ENCODE peak calls at places on chromosome 21, in five cellular contexts. K is fibroblast of lung; W is psoas muscle; G is CD8-positive, alpha-beta T cell; U is thoracic aorta. X is an unnamed sample.

GRCh38 chr21:15064576-15065380 is at the start of gene NRIP1:
- DNase-seq in K (peak; percentile 93), W (peak; percentile 92), G (peak; percentile 74), U (peak; percentile 50), X (peak; percentile 86)

GRCh38 chr21:23951251-23951650 is 1656.0 kb downstream of the MRPL39 start:
- DNase-seq in K (peak; percentile 59), W (no peak), G (no peak), U (no peak), X (no peak)

GRCh38 chr21:44568667-44569556 is 4.6 kb upstream of the KRTAP10-4 start:
- DNase-seq in K (no peak), W (no peak), G (no peak), U (no peak), X (no peak)

GRCh38 chr21:14968029-14968428 is 96.8 kb downstream of the NRIP1 start:
- DNase-seq in K (peak; percentile 73), W (no peak), G (no peak), U (no peak), X (no peak)

GRCh38 chr21:40615503-40616376 is 231.2 kb downstream of the DSCAM start:
- DNase-seq in K (peak; percentile 62), W (no peak), G (no peak), U (no peak), X (no peak)

GRCh38 chr21:20971296-20971921 is 26.8 kb upstream of the NCAM2 start:
- DNase-seq in K (peak; percentile 56), W (no peak), G (no peak), U (no peak), X (no peak)

GRCh38 chr21:33828083-33828482 is 87.5 kb downstream of the ATP5PO start:
- DNase-seq in K (no peak), W (no peak), G (no peak), U (no peak), X (no peak)

GRCh38 chr21:17688912-17689874 is 76.5 kb upstream of the BTG3 start:
- DNase-seq in K (peak; percentile 67), W (peak; percentile 10), G (peak; percentile 30), U (no peak), X (no peak)

GRCh38 chr21:44312716-44313115 is 12.9 kb downstream of the PFKL start:
- DNase-seq in K (no peak), W (no peak), G (no peak), U (no peak), X (no peak)

GRCh38 chr21:17501107-17502006 is 11.5 kb upstream of the CXADR start:
- DNase-seq in K (no peak), W (no peak), G (no peak), U (no peak), X (no peak)

GRCh38 chr21:23308741-23309140 is 2298.5 kb downstream of the MRPL39 start:
- DNase-seq in K (no peak), W (no peak), G (no peak), U (no peak), X (no peak)

GRCh38 chr21:28402616-28402989 is 590.1 kb downstream of the LTN1 start:
- DNase-seq in K (no peak), W (no peak), G (no peak), U (no peak), X (no peak)

GRCh38 chr21:44931501-44932365 is 8.1 kb upstream of the SLX9 start:
- DNase-seq in K (no peak), W (peak; percentile 17), G (no peak), U (no peak), X (no peak)

GRCh38 chr21:44941567-44941966 is 1.7 kb downstream of the SLX9 start:
- DNase-seq in K (no peak), W (no peak), G (no peak), U (no peak), X (peak; percentile 61)

GRCh38 chr21:46552274-46552673 is 52.6 kb downstream of the S100B start:
- DNase-seq in K (no peak), W (no peak), G (no peak), U (no peak), X (no peak)

GRCh38 chr21:33801424-33802405 is 113.9 kb downstream of the ATP5PO start:
- DNase-seq in K (peak; percentile 63), W (no peak), G (no peak), U (no peak), X (no peak)

GRCh38 chr21:27024316-27024715 is 57.4 kb upstream of the ADAMTS5 start:
- DNase-seq in K (peak; percentile 55), W (no peak), G (no peak), U (no peak), X (no peak)

DNA sequence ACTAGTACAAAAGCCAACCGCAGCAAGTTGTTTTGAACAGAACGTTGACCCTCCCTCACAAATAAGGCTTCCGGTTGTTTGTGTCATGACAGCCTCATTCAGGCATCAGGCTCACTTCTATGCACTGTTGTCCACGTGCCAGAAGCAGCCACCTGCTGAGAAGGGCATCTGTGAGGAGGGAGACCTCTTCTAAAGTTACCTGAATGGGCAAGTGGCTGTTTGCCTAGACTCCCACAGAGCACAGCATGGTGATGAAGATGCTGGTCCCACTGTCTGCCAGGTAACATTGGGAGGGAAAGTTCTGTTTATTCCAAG is 176.1 kb downstream of the CLIC6 start:
- DNase-seq in K (no peak), W (no peak), G (no peak), U (no peak), X (no peak)
- TF ChIP-seq CTCF in K (no peak), W (no peak), G (no peak), U (no peak), X (no peak)

GRCh38 chr21:42243026-42243425 is 24.1 kb downstream of the ABCG1 start:
- DNase-seq in K (no peak), W (no peak), G (no peak), U (no peak), X (no peak)

GRCh38 chr21:42248241-42248640 is 29.3 kb downstream of the ABCG1 start:
- DNase-seq in K (no peak), W (no peak), G (no peak), U (no peak), X (no peak)

GRCh38 chr21:42247716-42248115 is 28.8 kb downstream of the ABCG1 start:
- DNase-seq in K (no peak), W (no peak), G (no peak), U (no peak), X (no peak)

GRCh38 chr21:42242611-42243010 is 23.7 kb downstream of the ABCG1 start:
- DNase-seq in K (no peak), W (no peak), G (no peak), U (no peak), X (no peak)

DNA sequence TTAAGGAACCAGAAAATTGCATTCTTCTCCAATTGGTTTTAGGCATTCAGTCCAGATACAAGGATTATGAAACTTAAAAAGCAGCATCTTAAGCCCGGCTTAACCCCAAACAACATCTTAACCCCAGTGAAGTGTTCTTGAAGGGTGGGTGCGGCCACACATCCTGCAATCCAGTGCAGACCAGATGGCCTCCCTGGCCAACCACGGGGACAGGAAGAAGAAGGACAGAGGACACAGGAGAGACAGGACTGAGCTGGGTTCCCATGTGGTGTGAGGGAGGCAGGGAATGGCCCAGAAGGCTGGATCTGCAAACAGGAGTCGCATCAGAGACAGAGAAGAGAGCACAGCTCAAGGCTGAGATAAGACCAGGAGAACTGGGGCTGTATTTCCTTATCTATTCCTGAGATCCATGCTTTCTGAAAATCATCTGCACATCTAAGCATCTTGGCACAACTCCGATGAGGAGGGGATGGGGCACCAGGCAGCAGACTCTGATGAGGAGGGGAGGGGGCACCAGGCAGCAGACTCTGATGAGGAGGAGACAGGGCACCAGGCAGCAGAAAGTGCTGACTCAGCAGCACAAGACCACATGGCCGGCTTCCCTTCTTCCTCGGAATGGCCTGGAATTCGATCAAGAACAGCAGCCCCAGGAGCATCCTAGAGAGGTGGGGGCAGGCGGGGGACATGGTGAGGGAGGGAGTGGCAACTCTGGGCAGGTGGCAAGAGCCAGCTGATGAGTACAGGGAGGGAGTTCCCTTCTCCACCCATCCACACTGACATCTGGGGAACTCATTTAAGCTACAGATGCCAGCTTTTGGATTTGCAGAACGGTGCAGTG is 26.6 kb downstream of the ABCG1 start:
- DNase-seq in K (no peak), W (no peak), G (no peak), U (no peak), X (no peak)
- H3K4me1 ChIP-seq in K (no peaks in the 10 kb centered on the region), W (no peaks in the 10 kb centered on the region), G (no peaks in the 10 kb centered on the region), U (peaks cover 4% of the 10 kb centered on the region), X (no peaks in the 10 kb centered on the region)

DNA sequence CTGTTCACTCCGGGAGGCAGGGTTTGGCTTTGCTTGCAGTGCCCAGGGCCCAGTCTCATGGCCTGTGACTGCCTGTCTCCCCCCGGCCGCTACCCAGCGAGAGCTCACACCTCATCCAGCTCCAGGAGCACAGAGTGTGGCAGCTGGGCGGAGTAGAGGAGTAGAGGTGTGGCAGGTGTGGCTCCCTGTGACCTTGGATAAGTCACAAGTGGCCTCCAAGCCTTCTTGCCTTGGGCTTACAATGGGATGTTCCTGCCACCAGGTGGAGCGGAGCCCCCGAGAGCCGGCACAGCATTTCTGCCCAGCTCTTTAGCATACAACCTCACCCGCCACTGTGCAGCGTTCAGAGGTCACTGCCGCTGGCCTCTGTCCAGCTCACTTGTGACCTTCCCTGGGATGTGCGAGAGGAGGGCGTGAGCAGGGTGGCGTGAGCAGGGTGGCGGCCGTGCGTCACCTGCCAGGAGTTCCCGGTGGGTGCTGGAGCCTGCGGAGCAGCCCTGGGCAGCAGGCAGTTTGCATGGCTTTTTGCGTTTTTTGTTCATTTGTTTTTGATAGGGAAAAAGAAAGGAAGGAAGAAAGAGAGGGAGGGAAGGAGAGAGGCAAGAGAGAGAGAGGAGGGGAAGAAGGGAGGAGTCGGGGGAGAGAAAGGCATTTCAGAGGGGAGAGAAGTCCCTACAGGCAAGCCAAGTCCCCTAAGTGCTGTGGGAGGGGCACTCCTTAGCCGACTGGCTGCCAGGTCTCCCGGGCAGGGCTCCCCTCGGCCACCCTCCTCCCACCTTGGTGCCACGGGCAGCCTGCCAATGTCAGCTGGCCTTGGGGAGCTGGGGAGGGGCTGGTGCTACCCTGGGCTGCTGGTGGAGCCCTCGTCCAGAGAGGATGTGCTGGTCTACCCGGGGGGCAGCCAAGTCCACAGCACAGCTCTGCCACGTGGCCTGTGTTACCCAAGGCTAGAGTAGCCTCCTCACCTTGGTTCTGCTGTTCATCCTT is 42.6 kb downstream of the CRYAA start:
- DNase-seq in K (peak; percentile 8), W (peak; percentile 42), G (no peak), U (no peak), X (peak; percentile 64)
- TF ChIP-seq CTCF in K (no peak), W (peak; percentile 26), G (no peak), U (no peak), X (no peak)

GRCh38 chr21:38810826-38811164 is 5.1 kb downstream of the ETS2 start:
- DNase-seq in K (no peak), W (no peak), G (no peak), U (no peak), X (no peak)
- H3K4me1 ChIP-seq in K (no peaks in the 10 kb centered on the region), W (peaks cover 34% of the 10 kb centered on the region), G (peaks cover 8% of the 10 kb centered on the region), U (peaks cover 24% of the 10 kb centered on the region), X (peaks cover 38% of the 10 kb centered on the region)

DNA sequence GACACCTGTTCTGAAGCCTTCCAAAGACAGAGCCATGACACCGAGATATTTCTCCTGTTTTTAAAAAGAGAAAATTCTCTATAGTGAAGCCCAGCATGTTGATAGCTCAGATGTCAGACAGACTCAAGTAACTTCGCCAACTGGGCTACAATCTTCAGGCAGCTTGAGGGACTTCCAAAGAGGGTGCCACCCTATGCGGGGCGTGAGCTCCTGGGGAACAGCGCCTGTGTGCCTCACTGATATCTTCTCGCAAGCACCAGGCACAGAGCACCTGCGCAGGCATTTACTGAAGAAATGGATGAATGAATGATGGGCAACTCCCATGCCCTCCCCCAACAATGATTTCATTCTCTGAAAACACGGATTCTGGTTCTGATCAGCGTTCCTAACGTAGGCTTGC is 17.6 kb downstream of the RIPK4 start:
- DNase-seq in K (no peak), W (no peak), G (no peak), U (no peak), X (no peak)
- TF ChIP-seq CTCF in K (no peak), W (no peak), G (no peak), U (no peak), X (no peak)